ENCODE peak calls at places on chromosomes 6 and 20, in four cellular contexts. T is K562, R is SK-N-SH, X is H1. P is an unnamed sample.

GRCh38 chr20:62129731-62130531 is 7.7 kb downstream of the LSM14B start:
- DNase-seq in T (no peak), R (no peak), X (no peak), P (no peak)

GRCh38 chr20:26134606-26135005 is 438.0 kb upstream of the ZNF337 start:
- DNase-seq in T (no peak), X (no peak), R (no peak), P (no peak)

GRCh38 chr6:83365931-83366330 is 64.9 kb downstream of the ME1 start:
- DNase-seq in T (no peak), X (no peak), R (no peak), P (no peak)

GRCh38 chr6:2440516-2440915 is 195.1 kb upstream of the GMDS start:
- DNase-seq in T (no peak), R (no peak), X (no peak), P (no peak)

GRCh38 chr6:88997365-88997764 is 33.9 kb upstream of the RNGTT start:
- DNase-seq in X (no peak), R (no peak), T (no peak), P (no peak)

GRCh38 chr20:62957136-62958117 is 4.9 kb downstream of the SLC17A9 start:
- DNase-seq in T (no peak), X (no peak), R (peak), P (no peak)

GRCh38 chr6:125986956-125987617 is 747 bp downstream of the TRMT11 start:
- DNase-seq in T (peak), R (peak), X (no peak), P (no peak)

GRCh38 chr20:28562510-28562898 is 2695.0 kb upstream of the DEFB115 start:
- DNase-seq in X (no peak), R (no peak), T (peak), P (no peak)

GRCh38 chr6:122145741-122146240 is 253.7 kb upstream of the HSF2 start:
- DNase-seq in X (no peak), T (no peak), R (no peak), P (no peak)

GRCh38 chr6:104625536-104625935 is 234.2 kb downstream of the HACE1 start:
- DNase-seq in T (no peak), X (no peak), R (no peak), P (no peak)

GRCh38 chr6:12208190-12208589 is 82.0 kb upstream of the EDN1 start:
- DNase-seq in R (no peak), X (no peak), T (no peak), P (no peak)

GRCh38 chr6:147604373-147604772 is 95.9 kb downstream of the SAMD5 start:
- DNase-seq in R (no peak), T (no peak), X (no peak), P (no peak)

DNA sequence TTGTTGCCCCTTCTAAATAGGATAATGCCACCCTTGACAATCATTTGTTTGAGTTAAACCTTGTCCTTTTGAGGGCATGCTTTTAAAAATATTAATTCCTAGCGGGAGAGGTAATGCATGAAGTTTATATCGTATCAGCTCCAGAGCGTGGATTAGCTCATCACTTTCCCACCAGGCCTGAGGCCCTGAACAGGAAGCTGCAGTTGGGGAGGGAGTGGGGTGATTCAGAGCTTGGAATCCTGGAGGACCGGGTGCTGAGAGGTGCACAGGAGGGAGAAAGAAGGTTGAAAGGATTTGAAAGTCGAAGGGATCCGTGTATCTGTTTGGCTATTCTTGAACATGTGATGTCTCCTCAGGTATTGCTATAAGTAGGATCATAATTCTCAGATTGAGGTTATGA is 25.0 kb downstream of the ZDHHC14 start:
- DNase-seq in T (no peak), X (no peak), R (no peak), P (no peak)
- TF ChIP-seq MAX in T (no peak), X (no peak), R (no peak), P (no peak)

GRCh38 chr6:15763827-15764226 is 101.0 kb upstream of the DTNBP1 start:
- DNase-seq in R (no peak), T (no peak), X (no peak), P (no peak)
- TF ChIP-seq TEAD4 in R (no peak), T (no peak), X (peak), P (no peak)

GRCh38 chr20:1322511-1323245 is 6.3 kb downstream of the SDCBP2 start:
- DNase-seq in R (no peak), X (no peak), T (no peak), P (no peak)
- TF ChIP-seq MAX in R (peak), X (no peak), T (no peak), P (no peak)

DNA sequence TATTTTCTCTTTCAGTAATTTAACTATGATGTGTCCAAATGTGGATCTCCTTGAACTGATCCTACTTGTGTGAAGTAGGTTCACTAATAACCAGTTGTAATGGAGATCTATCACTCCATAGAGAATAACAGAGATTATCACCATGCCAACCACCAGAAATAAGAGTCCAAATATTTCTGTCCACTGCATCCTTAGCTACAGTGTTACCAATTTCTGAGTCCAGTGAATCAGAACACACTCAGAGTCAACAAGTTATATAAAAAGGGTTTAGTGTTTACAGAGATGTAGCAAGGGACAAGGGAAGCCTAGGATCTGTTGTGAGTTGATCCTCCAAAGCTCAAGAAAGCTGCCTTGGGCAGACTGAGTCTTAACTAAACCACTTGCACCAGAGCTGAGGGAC is 882.8 kb downstream of the TBC1D32 start:
- DNase-seq in T (no peak), X (no peak), R (no peak), P (no peak)
- TF ChIP-seq TEAD4 in T (no peak), X (no peak), R (no peak), P (no peak)

DNA sequence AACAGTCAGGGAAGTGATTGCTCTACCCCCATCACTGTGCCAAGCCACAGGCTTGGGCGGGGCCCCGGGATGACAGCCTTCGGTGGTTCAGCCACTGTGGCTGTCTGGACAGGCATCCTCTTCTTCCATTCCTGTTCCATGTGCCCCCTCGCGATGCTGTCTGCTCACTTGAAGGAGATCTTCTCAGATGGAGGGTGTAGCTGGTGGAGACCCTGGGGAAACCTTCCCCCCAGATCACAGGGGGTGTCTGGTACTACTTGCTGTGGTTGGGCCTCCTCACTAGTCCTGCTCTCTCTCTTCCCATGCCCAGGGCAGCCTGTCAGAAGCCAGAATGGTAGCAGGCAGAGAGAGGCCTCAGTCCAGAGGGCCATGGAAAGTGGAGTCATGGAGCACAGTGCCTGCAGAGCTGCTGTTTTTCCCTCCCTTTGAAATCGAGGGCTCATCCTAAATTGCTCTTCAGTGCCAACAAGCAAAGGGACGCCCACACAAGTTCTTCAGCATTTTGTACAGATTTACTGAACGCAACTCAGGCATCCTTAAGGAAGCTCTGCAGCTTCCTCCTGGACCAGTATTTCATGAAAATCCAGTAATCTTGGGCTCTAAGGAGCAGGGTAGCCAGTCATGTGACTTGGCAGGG is 326.6 kb downstream of the ZFAND3 start:
- DNase-seq in X (no peak), T (no peak), R (no peak), P (no peak)
- TF ChIP-seq MAX in X (no peak), T (no peak), R (no peak), P (no peak)

GRCh38 chr20:50668326-50668725 is 23.0 kb downstream of the RIPOR3 start:
- DNase-seq in T (no peak), R (no peak), X (no peak), P (no peak)
- TF ChIP-seq TEAD4 in T (no peak), R (no peak), X (no peak), P (no peak)

GRCh38 chr6:56745081-56745480 is 102.4 kb upstream of the DST start:
- DNase-seq in T (no peak), R (no peak), X (no peak), P (no peak)

GRCh38 chr6:56745971-56746370 is 103.3 kb upstream of the DST start:
- DNase-seq in X (no peak), T (no peak), R (no peak), P (no peak)

GRCh38 chr6:56742122-56742791 is 99.6 kb upstream of the DST start:
- DNase-seq in T (no peak), X (no peak), R (no peak), P (no peak)

GRCh38 chr6:56746767-56747504 is 104.2 kb upstream of the DST start:
- DNase-seq in T (no peak), R (no peak), X (no peak), P (no peak)

GRCh38 chr6:56744528-56744927 is 101.8 kb upstream of the DST start:
- DNase-seq in X (no peak), R (no peak), T (no peak), P (no peak)
- TF ChIP-seq MAX in X (no peak), R (no peak), T (no peak), P (no peak)